ENCODE peak calls at places on chromosomes 16 and 17, in four cellular contexts. One of them, this sample, is unnamed.

GRCh38 chr17:72025113-72025512 is 95.7 kb upstream of the SOX9 start:
- DNase-seq in T-cell: no peak
- DNase-seq in NCI-H1436: no peak
- DNase-seq in EL: no peak
- DNase-seq in this sample: no peak

GRCh38 chr17:77451894-77452852 is 311.4 kb downstream of the SEC14L1 start:
- DNase-seq in T-cell: no peak
- DNase-seq in NCI-H1436: no peak
- DNase-seq in EL: peak
- DNase-seq in this sample: peak

GRCh38 chr17:17682293-17682736 is 1.1 kb downstream of the RAI1 start:
- DNase-seq in T-cell: peak
- DNase-seq in NCI-H1436: no peak
- DNase-seq in EL: peak
- DNase-seq in this sample: no peak

GRCh38 chr17:28975634-28976033 is 24.3 kb upstream of the PHF12 start:
- DNase-seq in T-cell: no peak
- DNase-seq in NCI-H1436: no peak
- DNase-seq in EL: no peak
- DNase-seq in this sample: no peak

GRCh38 chr17:33521784-33522183 is 228.7 kb upstream of the ASIC2 start:
- DNase-seq in T-cell: no peak
- DNase-seq in NCI-H1436: no peak
- DNase-seq in EL: no peak
- DNase-seq in this sample: no peak

GRCh38 chr17:63740464-63741181 is 976 bp downstream of the STRADA start:
- DNase-seq in T-cell: no peak
- DNase-seq in NCI-H1436: no peak
- DNase-seq in EL: peak
- DNase-seq in this sample: peak

GRCh38 chr16:55035037-55035436 is 104.4 kb downstream of the IRX5 start:
- DNase-seq in T-cell: no peak
- DNase-seq in NCI-H1436: no peak
- DNase-seq in EL: peak
- DNase-seq in this sample: peak

GRCh38 chr16:28110479-28110878 is 47.0 kb upstream of the GSG1L start:
- DNase-seq in T-cell: no peak
- DNase-seq in NCI-H1436: no peak
- DNase-seq in EL: no peak
- DNase-seq in this sample: no peak

GRCh38 chr17:72691601-72692000 is 400.9 kb downstream of the SLC39A11 start:
- DNase-seq in T-cell: no peak
- DNase-seq in NCI-H1436: no peak
- DNase-seq in EL: peak
- DNase-seq in this sample: peak

GRCh38 chr17:81636505-81637288 is at the start of the genes NPLOC4 and TSPAN10:
- DNase-seq in T-cell: peak
- DNase-seq in NCI-H1436: peak
- DNase-seq in EL: peak
- DNase-seq in this sample: peak

GRCh38 chr17:15981208-15981607 is 18.3 kb downstream of the ZSWIM7 start:
- DNase-seq in T-cell: no peak
- DNase-seq in NCI-H1436: no peak
- DNase-seq in EL: no peak
- DNase-seq in this sample: no peak

GRCh38 chr16:15542261-15542660 is 100.7 kb downstream of the MARF1 start:
- DNase-seq in T-cell: no peak
- DNase-seq in NCI-H1436: no peak
- DNase-seq in EL: no peak
- DNase-seq in this sample: no peak

GRCh38 chr17:57662644-57663308 is 82.3 kb downstream of the CCDC182 start:
- DNase-seq in T-cell: no peak
- DNase-seq in NCI-H1436: peak
- DNase-seq in EL: peak
- DNase-seq in this sample: peak

GRCh38 chr16:83356266-83356665 is 451.5 kb upstream of the HSBP1 start:
- DNase-seq in T-cell: no peak
- DNase-seq in NCI-H1436: peak
- DNase-seq in EL: peak
- DNase-seq in this sample: peak

GRCh38 chr16:21603920-21604319 is 4.5 kb downstream of the METTL9 start:
- DNase-seq in T-cell: no peak
- DNase-seq in NCI-H1436: no peak
- DNase-seq in EL: no peak
- DNase-seq in this sample: peak

This sample was measured in fibroblast of mammary gland.